ENCODE peak calls at places on chromosomes 3 and 15, in seven cellular contexts. W is GM03348; I is NCI-H460; E is hippocampal formation; D is stimulated activated CD4-positive, alpha-beta T cell treated with anti-CD3 and anti-CD28 coated beads, Interleukin-4, amount 100 ng/mL, for 48 hours; K is lower leg skin; S is heart right ventricle. B is an unnamed sample.

GRCh38 chr3:23078735-23079134 is 124.4 kb upstream of the UBE2E2 start:
- DNase-seq in I (no peak), K (no peak), W (no peak), S (no peak), E (no peak), D (no peak), B (no peak)

GRCh38 chr3:62558549-62559112 is 185.3 kb upstream of the FEZF2 start:
- DNase-seq in K (no peak), I (peak), S (no peak), D (no peak), E (no peak), W (peak), B (no peak)

GRCh38 chr3:122484985-122485384 is 29.8 kb downstream of the KPNA1 start:
- DNase-seq in W (no peak), S (no peak), I (no peak), E (no peak), D (no peak), K (no peak), B (no peak)

GRCh38 chr15:82178061-82178460 is 84.5 kb downstream of the EFL1 start:
- DNase-seq in D (no peak), W (peak), I (no peak), E (no peak), S (no peak), K (no peak), B (no peak)

GRCh38 chr3:52198643-52199608 is 966 bp downstream of the ALAS1 start:
- DNase-seq in D (no peak), W (no peak), E (no peak), I (no peak), K (no peak), S (no peak), B (no peak)

GRCh38 chr3:46913644-46914043 is 36.1 kb downstream of the PTH1R start:
- DNase-seq in S (no peak), K (no peak), E (no peak), I (no peak), W (no peak), D (no peak), B (no peak)

GRCh38 chr3:194337965-194338753 is 13.0 kb downstream of the CPN2 start:
- DNase-seq in S (no peak), I (no peak), W (no peak), D (no peak), E (no peak), K (no peak), B (no peak)

GRCh38 chr3:42102569-42102968 is 11.4 kb downstream of the TRAK1 start:
- DNase-seq in W (no peak), I (no peak), K (no peak), E (no peak), S (no peak), D (no peak), B (no peak)

GRCh38 chr3:71360170-71360569 is 223.4 kb downstream of the FOXP1 start:
- DNase-seq in K (no peak), S (no peak), D (peak), W (no peak), E (no peak), I (no peak), B (no peak)

GRCh38 chr3:38454179-38454883 is 641 bp downstream of the ACVR2B start:
- DNase-seq in I (no peak), E (no peak), K (no peak), W (peak), S (peak), D (peak), B (peak)

GRCh38 chr15:76973362-76973743 is 21.6 kb upstream of the PSTPIP1 start:
- DNase-seq in E (peak), D (peak), S (no peak), K (no peak), W (peak), I (no peak), B (no peak)

GRCh38 chr15:79060175-79060574 is 30.4 kb downstream of the RASGRF1 start:
- DNase-seq in E (no peak), I (no peak), W (no peak), K (no peak), S (no peak), D (no peak), B (no peak)

GRCh38 chr3:14388200-14388599 is 14.2 kb upstream of the SLC6A6 start:
- DNase-seq in D (no peak), W (no peak), S (no peak), I (no peak), K (no peak), E (no peak), B (no peak)

GRCh38 chr3:196792771-196793170 is 53.1 kb downstream of the PAK2 start:
- DNase-seq in D (no peak), I (no peak), E (no peak), K (peak), W (no peak), S (no peak), B (no peak)

GRCh38 chr15:68112711-68113110 is 58.6 kb downstream of the PIAS1 start:
- DNase-seq in D (no peak), I (no peak), K (no peak), E (no peak), S (no peak), W (peak), B (no peak)

GRCh38 chr3:184361932-184362667 is 590 bp downstream of the POLR2H start:
- DNase-seq in K (peak), S (peak), I (peak), E (peak), D (peak), W (peak), B (no peak)

GRCh38 chr15:67048281-67049279 is 16.8 kb upstream of the SMAD3 start:
- DNase-seq in S (no peak), W (peak), I (peak), K (no peak), E (no peak), D (no peak), B (no peak)

GRCh38 chr15:62486041-62486440 is 321.0 kb upstream of the C2CD4B start:
- DNase-seq in K (no peak), W (peak), S (no peak), E (no peak), I (no peak), D (no peak), B (no peak)

GRCh38 chr3:149207475-149207874 is 14.2 kb downstream of the CP start:
- DNase-seq in W (no peak), D (no peak), I (no peak), S (no peak), K (no peak), E (no peak), B (no peak)

GRCh38 chr15:55457401-55458022 is 49.2 kb downstream of the PIERCE2 start:
- DNase-seq in E (no peak), K (no peak), S (no peak), W (no peak), I (no peak), D (no peak), B (no peak)

GRCh38 chr3:53142986-53143385 is 12.8 kb upstream of the RFT1 start:
- DNase-seq in D (no peak), I (no peak), S (no peak), K (no peak), W (no peak), E (peak), B (no peak)